ENCODE peak calls at places on chromosome 11, in seven cellular contexts. D is transverse colon, C is foreskin fibroblast, S is WTC11, R is PC-3, Z is GM12865, I is hepatocyte. E is an unnamed sample.

GRCh38 chr11:46119053-46119351 is 2.3 kb downstream of the PHF21A start:
- DNase-seq in R (no peak), Z (no peak), D (no peak), I (no peak), S (no peak), C (no peak), E (no peak)

GRCh38 chr11:76629853-76630599 is 40.5 kb downstream of the LRRC32 start:
- DNase-seq in C (peak; percentile 62), Z (no peak), S (no peak), R (no peak), D (peak; percentile 66), I (peak; percentile 52), E (no peak)

GRCh38 chr11:36594316-36594989 is at the start of gene IFTAP:
- DNase-seq in R (peak; percentile 92), C (peak; percentile 93), Z (no peak), D (peak; percentile 33), S (peak; percentile 12), I (peak; percentile 88), E (no peak)

GRCh38 chr11:25938952-25939351 is 393.0 kb upstream of the ANO3 start:
- DNase-seq in Z (no peak), R (no peak), I (no peak), D (no peak), S (no peak), C (no peak), E (no peak)

GRCh38 chr11:35969089-35970046 is 25.5 kb downstream of the LDLRAD3 start:
- DNase-seq in R (peak; percentile 60), S (no peak), D (peak; percentile 10), I (peak; percentile 32), C (peak; percentile 16), Z (peak; percentile 19), E (no peak)

GRCh38 chr11:74860743-74861142 is 88.1 kb downstream of the XRRA1 start:
- DNase-seq in I (no peak), D (no peak), S (no peak), Z (no peak), C (no peak), R (peak; percentile 13), E (no peak)

GRCh38 chr11:63007920-63008319 is 7.7 kb downstream of the SLC22A8 start:
- DNase-seq in C (no peak), R (no peak), Z (no peak), I (peak; percentile 21), S (no peak), D (no peak), E (no peak)

GRCh38 chr11:64321533-64321932 is 3.6 kb downstream of the PRDX5 start:
- DNase-seq in C (no peak), I (peak; percentile 35), Z (no peak), S (no peak), D (peak; percentile 85), R (peak; percentile 76), E (peak; percentile 56)

GRCh38 chr11:57964660-57965059 is 59.0 kb upstream of the OR9Q1 start:
- DNase-seq in S (no peak), I (no peak), D (no peak), R (no peak), C (no peak), Z (no peak), E (no peak)

GRCh38 chr11:94674005-94674491 is 94.1 kb upstream of the AMOTL1 start:
- DNase-seq in D (no peak), I (no peak), C (no peak), R (peak; percentile 75), Z (no peak), S (no peak), E (no peak)

GRCh38 chr11:77175021-77175842 is 47.2 kb downstream of the MYO7A start:
- DNase-seq in Z (no peak), S (no peak), C (peak; percentile 28), R (no peak), I (no peak), D (no peak), E (peak; percentile 66)

GRCh38 chr11:6825333-6825744 is 20.1 kb upstream of the OR10A5 start:
- DNase-seq in S (no peak), R (no peak), Z (no peak), I (no peak), D (no peak), C (no peak), E (no peak)

GRCh38 chr11:35005156-35005780 is 88.8 kb downstream of the PDHX start:
- DNase-seq in Z (no peak), R (peak; percentile 73), C (no peak), I (peak; percentile 26), D (peak; percentile 45), S (no peak), E (no peak)

GRCh38 chr11:11555228-11555627 is 66.6 kb downstream of the GALNT18 start:
- DNase-seq in Z (no peak), R (no peak), C (no peak), I (peak; percentile 28), S (no peak), D (no peak), E (no peak)

GRCh38 chr11:113806403-113806802 is 26.8 kb downstream of the CLDN25 start:
- DNase-seq in S (peak; percentile 68), Z (peak; percentile 55), D (peak; percentile 11), R (peak; percentile 59), I (peak; percentile 58), C (peak; percentile 11), E (no peak)
- TF ChIP-seq CTCF in S (peak; percentile 35), Z (peak; percentile 54), D (peak; percentile 36), R (peak; percentile 77), I (peak; percentile 46), C (peak; percentile 38), E (peak; percentile 72)

GRCh38 chr11:17600316-17601205 is 53.5 kb downstream of the OTOG start:
- DNase-seq in C (no peak), D (no peak), R (no peak), Z (no peak), S (no peak), I (no peak), E (no peak)

GRCh38 chr11:17602105-17603001 is 55.3 kb downstream of the OTOG start:
- DNase-seq in Z (no peak), I (no peak), R (no peak), C (no peak), D (no peak), S (no peak), E (no peak)

GRCh38 chr11:17603056-17603825 is 56.2 kb downstream of the OTOG start:
- DNase-seq in S (no peak), I (no peak), C (no peak), D (no peak), R (no peak), Z (no peak), E (no peak)

GRCh38 chr11:17599460-17599925 is 52.4 kb downstream of the OTOG start:
- DNase-seq in S (no peak), D (no peak), I (peak; percentile 3), R (no peak), C (no peak), Z (no peak), E (no peak)

DNA sequence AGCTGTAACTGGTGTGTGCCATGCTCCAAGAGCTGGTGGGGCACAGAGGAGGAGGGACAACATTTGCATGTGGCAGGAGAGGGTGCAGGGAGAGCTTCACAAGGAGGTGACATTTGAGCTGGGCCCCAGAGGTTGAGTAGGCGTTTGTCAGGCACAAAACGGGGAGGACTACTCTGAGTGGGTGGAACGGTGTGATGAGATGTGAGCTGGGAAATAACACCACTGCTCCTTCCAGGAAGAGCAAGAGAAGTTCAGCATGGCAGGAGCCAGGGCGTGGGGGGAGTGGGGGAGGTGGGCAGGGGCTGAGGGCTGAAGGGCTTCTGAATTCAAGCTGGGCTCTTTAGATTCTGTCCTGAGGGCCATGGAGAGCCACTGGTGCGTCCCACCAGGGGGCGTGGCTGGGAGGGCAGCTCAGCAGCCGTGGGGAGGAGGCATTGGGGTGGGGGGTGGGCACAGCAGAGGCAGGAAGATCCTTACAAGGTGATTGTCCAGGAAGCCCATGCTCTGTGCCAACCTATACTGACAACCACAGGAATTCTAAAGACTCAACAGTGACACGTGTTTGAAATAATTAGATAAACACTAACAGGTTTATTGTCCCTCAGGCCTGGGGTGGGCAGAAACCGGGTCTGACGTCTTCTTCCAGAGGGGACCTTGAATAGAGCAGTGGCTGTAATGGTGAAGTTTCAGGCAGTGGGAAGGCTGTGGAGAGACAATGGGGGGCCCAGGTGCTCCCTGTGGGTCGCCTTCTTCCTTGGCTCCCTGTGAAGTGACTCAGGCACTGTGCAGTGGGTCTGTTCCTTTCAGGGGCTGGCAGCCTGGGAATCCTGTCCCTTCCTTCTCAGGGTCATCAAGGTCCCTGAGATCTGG is 54.4 kb downstream of the OTOG start:
- DNase-seq in D (no peak), C (no peak), I (no peak), Z (no peak), R (no peak), S (no peak), E (no peak)
- TF ChIP-seq CTCF in D (no peak), C (no peak), I (no peak), Z (no peak), R (no peak), S (no peak), E (no peak)

GRCh38 chr11:84212467-84213390 is 926.6 kb upstream of the CCDC90B start:
- DNase-seq in R (no peak), D (no peak), S (no peak), C (no peak), I (no peak), Z (no peak), E (no peak)
- TF ChIP-seq CTCF in R (no peak), D (no peak), S (no peak), C (no peak), I (no peak), Z (no peak), E (no peak)

GRCh38 chr11:133836076-133836548 is 9.2 kb downstream of the SPATA19 start:
- DNase-seq in D (no peak), Z (no peak), C (no peak), R (no peak), S (no peak), I (no peak), E (no peak)

GRCh38 chr11:133833101-133833898 is 12.0 kb downstream of the SPATA19 start:
- DNase-seq in S (no peak), Z (no peak), D (no peak), C (no peak), R (no peak), I (no peak), E (no peak)

GRCh38 chr11:133834399-133835257 is 10.7 kb downstream of the SPATA19 start:
- DNase-seq in D (no peak), Z (no peak), C (no peak), R (no peak), S (no peak), I (no peak), E (no peak)

GRCh38 chr11:133833899-133834296 is 11.4 kb downstream of the SPATA19 start:
- DNase-seq in D (no peak), I (no peak), R (no peak), Z (no peak), S (no peak), C (no peak), E (no peak)

DNA sequence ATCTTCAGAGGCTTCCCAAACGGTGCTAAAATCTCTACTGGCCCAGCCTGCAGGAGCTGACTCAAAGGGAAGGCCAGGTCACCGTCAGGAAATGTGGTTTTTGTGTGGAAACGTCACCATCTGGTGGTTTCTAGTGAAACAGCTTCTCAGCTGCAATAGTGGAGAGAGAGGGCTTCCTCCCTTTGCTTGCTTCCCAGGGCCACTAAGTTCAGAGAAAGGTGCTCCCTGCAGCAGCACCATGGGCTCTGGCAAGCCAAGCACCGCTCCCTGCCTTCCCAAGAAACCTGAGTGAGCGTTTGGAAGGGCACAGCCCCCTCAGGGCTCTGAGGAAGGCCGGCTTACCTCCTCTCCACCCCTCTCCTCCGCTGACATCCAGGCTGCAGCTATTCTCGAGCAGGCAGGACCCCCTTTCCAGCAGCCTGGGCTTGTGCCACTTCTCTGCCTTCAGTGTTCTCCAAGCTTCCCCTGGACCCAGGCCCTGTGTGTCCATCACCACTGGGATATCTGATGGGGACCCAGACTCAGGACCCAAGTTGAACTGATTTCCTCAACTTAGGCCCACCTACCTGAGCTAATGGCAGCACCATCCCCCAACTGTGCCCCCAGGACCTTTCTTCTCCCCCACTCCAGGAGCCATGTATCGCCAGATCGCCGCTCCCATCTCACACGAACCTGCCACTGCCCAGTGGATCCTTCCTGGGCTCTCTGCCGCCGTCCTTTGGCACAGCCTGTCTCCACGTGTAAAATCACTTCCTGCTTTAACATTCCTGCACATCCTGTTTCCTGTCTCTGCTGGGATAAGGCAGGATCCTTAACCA is 9.8 kb downstream of the SPATA19 start:
- DNase-seq in S (peak; percentile 72), R (peak; percentile 65), Z (peak; percentile 73), I (peak; percentile 77), C (peak; percentile 35), D (no peak), E (no peak)
- TF ChIP-seq CTCF in S (peak; percentile 60), R (peak; percentile 54), Z (peak; percentile 59), I (peak; percentile 74), C (peak; percentile 33), D (peak; percentile 47), E (peak; percentile 83)